ENCODE peak calls at places on chromosomes 5 and 9, in seven cellular contexts. O is A549, E is AG10803, M is endothelial cell, T is cardiac fibroblast, A is thoracic aorta, P is H9. G is an unnamed sample.

GRCh38 chr9:20361220-20361619 is 261.1 kb downstream of the MLLT3 start:
- DNase-seq in O (no peak), E (no peak), M (no peak), T (no peak), A (no peak), P (no peak), G (no peak)

GRCh38 chr9:33510264-33511183 is 13.5 kb upstream of the ANKRD18B start:
- DNase-seq in O (peak), E (peak), M (peak), T (peak), A (no peak), P (peak), G (peak)

GRCh38 chr5:63262191-63262981 is 683.8 kb downstream of the LRRC70 start:
- DNase-seq in O (no peak), E (peak), M (no peak), T (peak), A (no peak), P (no peak), G (peak)

GRCh38 chr5:108726446-108727091 is 21.1 kb upstream of the FER start:
- DNase-seq in O (no peak), E (peak), M (no peak), T (no peak), A (no peak), P (no peak), G (no peak)

GRCh38 chr9:86614871-86615849 is 260.9 kb upstream of the TUT7 start:
- DNase-seq in O (no peak), E (peak), M (peak), T (peak), A (no peak), P (no peak), G (peak)

GRCh38 chr5:10581867-10582511 is 18.1 kb downstream of the ANKRD33B start:
- DNase-seq in O (no peak), E (peak), M (no peak), T (peak), A (no peak), P (no peak), G (no peak)

GRCh38 chr5:137714494-137714893 is 21.4 kb downstream of the KLHL3 start:
- DNase-seq in O (no peak), E (no peak), M (no peak), T (no peak), A (no peak), P (no peak), G (no peak)

GRCh38 chr9:99873531-99873930 is 32.9 kb upstream of the STX17 start:
- DNase-seq in O (peak), E (peak), M (no peak), T (no peak), A (no peak), P (no peak), G (peak)

GRCh38 chr9:127803507-127804352 is 1.0 kb downstream of the FPGS start:
- DNase-seq in O (peak), E (peak), M (no peak), T (peak), A (peak), P (no peak), G (peak)

GRCh38 chr9:127806871-127807270 is 4.2 kb downstream of the FPGS start:
- DNase-seq in O (no peak), E (no peak), M (no peak), T (no peak), A (no peak), P (no peak), G (no peak)

GRCh38 chr9:127808347-127809001 is 5.8 kb downstream of the FPGS start:
- DNase-seq in O (no peak), E (no peak), M (no peak), T (no peak), A (no peak), P (no peak), G (no peak)

GRCh38 chr9:127802576-127803443 is at the start of gene FPGS:
- DNase-seq in O (peak), E (peak), M (peak), T (peak), A (peak), P (peak), G (peak)

DNA sequence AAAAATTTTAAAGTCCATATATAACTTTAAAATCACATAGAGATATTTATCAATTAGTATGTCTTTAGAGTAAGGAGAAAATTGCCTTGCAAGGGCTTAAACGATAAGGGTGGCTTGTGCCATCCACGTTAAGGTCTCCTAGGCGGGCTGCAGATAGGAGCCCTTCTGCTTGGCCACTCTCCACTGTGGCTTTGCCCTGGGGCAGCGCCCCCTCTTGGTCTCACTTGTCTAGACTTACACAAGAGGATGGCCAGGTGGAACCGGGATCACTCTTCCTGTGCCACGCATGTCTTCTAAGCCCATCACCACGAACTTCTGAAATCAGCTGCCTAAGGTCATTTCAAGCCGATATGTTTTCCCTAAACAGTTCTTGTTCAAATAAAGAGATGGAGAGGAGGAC is 2.9 kb downstream of the FPGS start:
- DNase-seq in O (peak), E (no peak), M (peak), T (no peak), A (no peak), P (peak), G (no peak)
- TF ChIP-seq CTCF in O (peak), E (peak), M (peak), T (peak), A (no peak), P (peak), G (peak)

GRCh38 chr5:114099161-114099560 is 262.7 kb upstream of the KCNN2 start:
- DNase-seq in O (no peak), E (no peak), M (no peak), T (no peak), A (no peak), P (no peak), G (no peak)

GRCh38 chr5:114097570-114097969 is 264.3 kb upstream of the KCNN2 start:
- DNase-seq in O (no peak), E (no peak), M (no peak), T (no peak), A (no peak), P (no peak), G (no peak)

GRCh38 chr5:114101153-114101552 is 260.7 kb upstream of the KCNN2 start:
- DNase-seq in O (peak), E (peak), M (peak), T (peak), A (no peak), P (no peak), G (peak)
- TF ChIP-seq CTCF in O (peak), E (peak), M (peak), T (peak), A (no peak), P (peak), G (peak)

DNA sequence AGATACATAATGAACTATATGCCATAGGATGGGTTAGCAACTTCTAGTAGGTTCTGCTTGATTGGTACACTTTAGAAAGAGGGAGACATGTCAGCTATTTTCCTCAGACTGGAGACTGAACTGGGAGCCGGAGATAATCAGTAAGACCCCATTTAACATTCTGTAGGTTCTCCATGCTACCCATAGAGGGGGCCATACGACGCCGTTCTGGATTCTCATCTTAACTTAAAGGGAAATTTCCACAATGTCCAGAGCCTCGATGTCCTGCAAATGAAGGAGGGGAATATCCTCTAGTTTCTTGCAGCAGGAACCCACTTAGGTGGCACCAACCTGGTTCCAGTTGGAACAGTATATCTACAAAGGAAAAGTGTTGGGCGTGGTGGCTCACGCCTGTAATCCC is 22.3 kb upstream of the NPM1 start:
- DNase-seq in O (peak), E (no peak), M (peak), T (peak), A (no peak), P (peak), G (no peak)
- TF ChIP-seq CTCF in O (peak), E (peak), M (peak), T (peak), A (no peak), P (peak), G (peak)

GRCh38 chr5:142652563-142652962 is 33.3 kb downstream of the FGF1 start:
- DNase-seq in O (no peak), E (no peak), M (no peak), T (no peak), A (no peak), P (no peak), G (no peak)
- TF ChIP-seq CTCF in O (no peak), E (no peak), M (no peak), T (no peak), A (no peak), P (no peak), G (no peak)

GRCh38 chr5:22238047-22238446 is 615.1 kb downstream of the CDH12 start:
- DNase-seq in O (no peak), E (no peak), M (no peak), T (no peak), A (no peak), P (no peak), G (no peak)

GRCh38 chr5:22242532-22242931 is 610.6 kb downstream of the CDH12 start:
- DNase-seq in O (no peak), E (no peak), M (peak), T (no peak), A (no peak), P (peak), G (no peak)
- TF ChIP-seq CTCF in O (no peak), E (no peak), M (no peak), T (no peak), A (no peak), P (peak), G (no peak)

GRCh38 chr5:27810458-27810857 is 772.1 kb upstream of the CDH9 start:
- DNase-seq in O (no peak), E (no peak), M (no peak), T (peak), A (no peak), P (no peak), G (no peak)
- TF ChIP-seq CTCF in O (no peak), E (no peak), M (no peak), T (no peak), A (no peak), P (no peak), G (no peak)

GRCh38 chr9:109894444-109894843 is 114.4 kb downstream of the PALM2AKAP2 start:
- DNase-seq in O (no peak), E (no peak), M (no peak), T (no peak), A (no peak), P (no peak), G (no peak)
- TF ChIP-seq CTCF in O (no peak), E (no peak), M (no peak), T (no peak), A (no peak), P (no peak), G (no peak)

DNA sequence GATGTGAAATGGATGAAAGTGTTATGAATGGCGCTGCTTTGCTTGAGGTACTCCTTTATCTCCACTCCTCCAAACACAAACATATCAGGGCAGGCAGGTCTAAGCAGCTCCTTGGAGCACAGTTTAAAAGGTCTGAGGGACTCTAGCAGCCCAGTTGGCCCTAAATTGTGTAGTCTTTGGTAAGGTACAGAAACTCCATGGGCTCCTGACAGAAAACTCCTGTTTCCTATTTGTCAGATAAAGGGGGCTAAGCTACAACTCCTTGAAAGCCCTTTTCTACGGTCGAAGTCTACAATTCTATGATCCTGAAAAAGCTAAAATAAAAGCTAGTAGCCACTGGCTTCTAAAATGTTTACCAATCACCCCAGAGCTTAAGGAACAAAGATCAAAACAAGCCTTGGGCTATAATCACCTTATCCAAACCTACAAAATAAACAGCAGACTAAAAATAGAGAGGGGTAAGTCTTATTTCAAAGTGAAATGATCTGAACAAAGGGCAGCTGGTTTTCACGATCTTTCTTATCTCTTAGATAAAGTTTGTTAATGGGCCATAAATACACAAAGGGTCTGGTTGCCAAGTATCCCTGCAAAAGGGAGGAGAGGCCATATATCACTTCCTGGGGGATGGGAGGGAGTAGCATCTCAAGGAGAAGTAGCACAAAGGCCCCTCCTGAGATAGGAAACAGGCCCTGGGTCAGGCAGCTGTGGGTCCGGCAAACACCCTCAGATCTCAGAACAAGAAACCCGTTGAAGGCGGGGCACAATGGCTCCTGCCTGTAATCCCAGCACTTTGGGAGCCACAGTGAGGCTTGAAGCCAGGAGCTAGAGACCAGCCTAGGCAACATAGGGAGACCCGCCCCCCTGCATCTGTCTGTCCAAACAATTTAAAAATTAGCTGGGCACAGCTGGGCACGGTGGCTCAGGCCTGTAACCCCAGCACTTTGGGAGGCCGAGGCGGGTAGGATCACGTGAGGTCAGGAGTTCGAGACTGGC is 28.3 kb upstream of the DENND4C start:
- DNase-seq in O (no peak), E (no peak), M (no peak), T (peak), A (no peak), P (peak), G (no peak)
- TF ChIP-seq CTCF in O (no peak), E (no peak), M (no peak), T (no peak), A (no peak), P (no peak), G (no peak)

GRCh38 chr9:104494808-104495207 is 9.3 kb upstream of the OR13F1 start:
- DNase-seq in O (no peak), E (no peak), M (no peak), T (no peak), A (no peak), P (no peak), G (no peak)
- TF ChIP-seq CTCF in O (peak), E (peak), M (peak), T (no peak), A (no peak), P (peak), G (no peak)

GRCh38 chr9:93969328-93969661 is 14.1 kb upstream of the BARX1 start:
- DNase-seq in O (no peak), E (no peak), M (no peak), T (no peak), A (no peak), P (no peak), G (no peak)

GRCh38 chr9:93965830-93966577 is 10.8 kb upstream of the BARX1 start:
- DNase-seq in O (no peak), E (no peak), M (no peak), T (no peak), A (no peak), P (peak), G (no peak)

GRCh38 chr9:93964685-93965084 is 9.5 kb upstream of the BARX1 start:
- DNase-seq in O (no peak), E (no peak), M (no peak), T (no peak), A (no peak), P (no peak), G (no peak)

GRCh38 chr9:93967020-93967803 is 12.1 kb upstream of the BARX1 start:
- DNase-seq in O (no peak), E (no peak), M (no peak), T (no peak), A (no peak), P (no peak), G (no peak)

GRCh38 chr9:93968451-93969327 is 13.5 kb upstream of the BARX1 start:
- DNase-seq in O (no peak), E (no peak), M (no peak), T (no peak), A (no peak), P (peak), G (no peak)
- TF ChIP-seq CTCF in O (no peak), E (no peak), M (no peak), T (no peak), A (no peak), P (no peak), G (no peak)

G was measured in HFFc6.